ENCODE peak calls at places on chromosomes 16 and 17, in four cellular contexts. One of them, this sample, is unnamed.

GRCh38 chr16:3171855-3172593 is 16.0 kb upstream of the OR1F1 start:
- DNase-seq in memory B cell: no peak
- DNase-seq in SJSA1: peak
- DNase-seq in Daoy: peak
- DNase-seq in this sample: peak

GRCh38 chr17:29151567-29151966 is 28.6 kb downstream of the MYO18A start:
- DNase-seq in memory B cell: no peak
- DNase-seq in SJSA1: peak
- DNase-seq in Daoy: peak
- DNase-seq in this sample: peak

GRCh38 chr16:13012591-13012990 is 111.2 kb downstream of the SHISA9 start:
- DNase-seq in memory B cell: no peak
- DNase-seq in SJSA1: no peak
- DNase-seq in Daoy: no peak
- DNase-seq in this sample: no peak

GRCh38 chr17:40351185-40352043 is 13.1 kb downstream of the GJD3 start:
- DNase-seq in memory B cell: no peak
- DNase-seq in SJSA1: no peak
- DNase-seq in Daoy: no peak
- DNase-seq in this sample: no peak

GRCh38 chr17:19905514-19905913 is 37.8 kb upstream of the ULK2 start:
- DNase-seq in memory B cell: no peak
- DNase-seq in SJSA1: no peak
- DNase-seq in Daoy: no peak
- DNase-seq in this sample: no peak

GRCh38 chr17:46783031-46783593 is 35.4 kb downstream of the WNT3 start:
- DNase-seq in memory B cell: no peak
- DNase-seq in SJSA1: no peak
- DNase-seq in Daoy: no peak
- DNase-seq in this sample: no peak

GRCh38 chr16:19783363-19783762 is 65.3 kb downstream of the IQCK start:
- DNase-seq in memory B cell: no peak
- DNase-seq in SJSA1: no peak
- DNase-seq in Daoy: no peak
- DNase-seq in this sample: no peak

GRCh38 chr17:59108400-59109102 is 1.9 kb upstream of the TRIM37 start:
- DNase-seq in memory B cell: no peak
- DNase-seq in SJSA1: no peak
- DNase-seq in Daoy: no peak
- DNase-seq in this sample: no peak

GRCh38 chr16:89887243-89887642 is 13.9 kb downstream of the TCF25 start:
- DNase-seq in memory B cell: no peak
- DNase-seq in SJSA1: no peak
- DNase-seq in Daoy: no peak
- DNase-seq in this sample: no peak

GRCh38 chr17:9900019-9900594 is 5.0 kb downstream of the RCVRN start:
- DNase-seq in memory B cell: no peak
- DNase-seq in SJSA1: no peak
- DNase-seq in Daoy: no peak
- DNase-seq in this sample: peak

GRCh38 chr17:81932333-81932983 is 4.6 kb downstream of the PYCR1 start:
- DNase-seq in memory B cell: no peak
- DNase-seq in SJSA1: no peak
- DNase-seq in Daoy: no peak
- DNase-seq in this sample: no peak

GRCh38 chr16:55297062-55297909 is 26.7 kb upstream of the IRX6 start:
- DNase-seq in memory B cell: no peak
- DNase-seq in SJSA1: no peak
- DNase-seq in Daoy: peak
- DNase-seq in this sample: no peak

GRCh38 chr16:86508947-86509758 is 1.2 kb upstream of the FOXF1 start:
- DNase-seq in memory B cell: no peak
- DNase-seq in SJSA1: peak
- DNase-seq in Daoy: peak
- DNase-seq in this sample: peak

GRCh38 chr17:50829336-50829735 is 6.0 kb upstream of the WFIKKN2 start:
- DNase-seq in memory B cell: no peak
- DNase-seq in SJSA1: no peak
- DNase-seq in Daoy: no peak
- DNase-seq in this sample: no peak

GRCh38 chr17:44925731-44926697 is 10.7 kb upstream of the GFAP start:
- DNase-seq in memory B cell: no peak
- DNase-seq in SJSA1: no peak
- DNase-seq in Daoy: no peak
- DNase-seq in this sample: no peak

GRCh38 chr17:46013502-46014165 is 14.6 kb downstream of the STH start:
- DNase-seq in memory B cell: no peak
- DNase-seq in SJSA1: no peak
- DNase-seq in Daoy: no peak
- DNase-seq in this sample: no peak